ENCODE peak calls at places on chromosomes 12 and 14, in six cellular contexts. One of them, this sample, is unnamed.

GRCh38 chr14:94392510-94392935 is 4.1 kb upstream of the SERPINA1 start:
- DNase-seq in neuronal stem cell: no peak
- DNase-seq in H1: no peak
- DNase-seq in astrocyte: peak; percentile 76
- DNase-seq in SK-N-MC: no peak
- DNase-seq in neural progenitor cell: no peak
- DNase-seq in this sample: peak; percentile 50

GRCh38 chr14:88002421-88002820 is 2.5 kb upstream of the GPR65 start:
- DNase-seq in neuronal stem cell: no peak
- DNase-seq in H1: no peak
- DNase-seq in astrocyte: no peak
- DNase-seq in SK-N-MC: no peak
- DNase-seq in neural progenitor cell: no peak
- DNase-seq in this sample: no peak

GRCh38 chr14:21940887-21941855 is 267.6 kb upstream of the OR4E1 start:
- DNase-seq in neuronal stem cell: peak; percentile 12
- DNase-seq in H1: no peak
- DNase-seq in astrocyte: no peak
- DNase-seq in SK-N-MC: no peak
- DNase-seq in neural progenitor cell: peak; percentile 44
- DNase-seq in this sample: peak; percentile 9

GRCh38 chr14:49193365-49194050 is 392.7 kb downstream of the RPS29 start:
- DNase-seq in neuronal stem cell: no peak
- DNase-seq in H1: no peak
- DNase-seq in astrocyte: no peak
- DNase-seq in SK-N-MC: no peak
- DNase-seq in neural progenitor cell: no peak
- DNase-seq in this sample: no peak

GRCh38 chr14:28407931-28408330 is 358.7 kb upstream of the FOXG1 start:
- DNase-seq in neuronal stem cell: no peak
- DNase-seq in H1: no peak
- DNase-seq in astrocyte: no peak
- DNase-seq in SK-N-MC: no peak
- DNase-seq in neural progenitor cell: no peak
- DNase-seq in this sample: no peak

GRCh38 chr14:75626857-75627256 is 33.8 kb downstream of the ERG28 start:
- DNase-seq in neuronal stem cell: no peak
- DNase-seq in H1: no peak
- DNase-seq in astrocyte: no peak
- DNase-seq in SK-N-MC: no peak
- DNase-seq in neural progenitor cell: no peak
- DNase-seq in this sample: no peak

GRCh38 chr12:93783827-93784226 is 106.7 kb downstream of the CRADD start:
- DNase-seq in neuronal stem cell: no peak
- DNase-seq in H1: no peak
- DNase-seq in astrocyte: no peak
- DNase-seq in SK-N-MC: no peak
- DNase-seq in neural progenitor cell: no peak
- DNase-seq in this sample: no peak

GRCh38 chr12:57899010-57899662 is 42.2 kb upstream of the ATP23 start:
- DNase-seq in neuronal stem cell: no peak
- DNase-seq in H1: no peak
- DNase-seq in astrocyte: peak; percentile 65
- DNase-seq in SK-N-MC: no peak
- DNase-seq in neural progenitor cell: no peak
- DNase-seq in this sample: peak; percentile 54

GRCh38 chr12:98895086-98895651 is 250.1 kb downstream of the APAF1 start:
- DNase-seq in neuronal stem cell: no peak
- DNase-seq in H1: peak; percentile 78
- DNase-seq in astrocyte: no peak
- DNase-seq in SK-N-MC: no peak
- DNase-seq in neural progenitor cell: peak; percentile 75
- DNase-seq in this sample: no peak

GRCh38 chr12:76945867-76946266 is 67.0 kb upstream of the CSRP2 start:
- DNase-seq in neuronal stem cell: no peak
- DNase-seq in H1: no peak
- DNase-seq in astrocyte: peak; percentile 65
- DNase-seq in SK-N-MC: no peak
- DNase-seq in neural progenitor cell: no peak
- DNase-seq in this sample: peak; percentile 31

GRCh38 chr14:79256311-79256879 is 954.9 kb downstream of the DIO2 start:
- DNase-seq in neuronal stem cell: no peak
- DNase-seq in H1: no peak
- DNase-seq in astrocyte: no peak
- DNase-seq in SK-N-MC: no peak
- DNase-seq in neural progenitor cell: peak; percentile 38
- DNase-seq in this sample: no peak

GRCh38 chr14:84591827-84592540 is 938.0 kb upstream of the FLRT2 start:
- DNase-seq in neuronal stem cell: no peak
- DNase-seq in H1: no peak
- DNase-seq in astrocyte: no peak
- DNase-seq in SK-N-MC: peak; percentile 86
- DNase-seq in neural progenitor cell: no peak
- DNase-seq in this sample: no peak

GRCh38 chr12:38906482-38907170 is 1.2 kb upstream of the CPNE8 start:
- DNase-seq in neuronal stem cell: peak; percentile 88
- DNase-seq in H1: peak; percentile 93
- DNase-seq in astrocyte: peak; percentile 80
- DNase-seq in SK-N-MC: peak; percentile 37
- DNase-seq in neural progenitor cell: peak; percentile 96
- DNase-seq in this sample: peak; percentile 17

GRCh38 chr14:105576525-105577088 is 50.2 kb downstream of the TMEM121 start:
- DNase-seq in neuronal stem cell: no peak
- DNase-seq in H1: no peak
- DNase-seq in astrocyte: no peak
- DNase-seq in SK-N-MC: no peak
- DNase-seq in neural progenitor cell: no peak
- DNase-seq in this sample: no peak

GRCh38 chr14:32076278-32077080 is 625 bp upstream of the ARHGAP5 start:
- DNase-seq in neuronal stem cell: peak; percentile 97
- DNase-seq in H1: peak; percentile 90
- DNase-seq in astrocyte: peak; percentile 94
- DNase-seq in SK-N-MC: peak; percentile 80
- DNase-seq in neural progenitor cell: peak; percentile 98
- DNase-seq in this sample: peak; percentile 97

GRCh38 chr12:58920102-58920955 is at the start of gene LRIG3:
- DNase-seq in neuronal stem cell: peak; percentile 85
- DNase-seq in H1: peak; percentile 83
- DNase-seq in astrocyte: peak; percentile 87
- DNase-seq in SK-N-MC: no peak
- DNase-seq in neural progenitor cell: peak; percentile 92
- DNase-seq in this sample: peak; percentile 93

GRCh38 chr12:50185975-50186663 is 18.9 kb upstream of the CERS5 start:
- DNase-seq in neuronal stem cell: no peak
- DNase-seq in H1: no peak
- DNase-seq in astrocyte: peak; percentile 74
- DNase-seq in SK-N-MC: no peak
- DNase-seq in neural progenitor cell: no peak
- DNase-seq in this sample: peak; percentile 79

GRCh38 chr12:50188875-50189575 is 21.9 kb upstream of the CERS5 start:
- DNase-seq in neuronal stem cell: no peak
- DNase-seq in H1: no peak
- DNase-seq in astrocyte: no peak
- DNase-seq in SK-N-MC: no peak
- DNase-seq in neural progenitor cell: no peak
- DNase-seq in this sample: no peak

GRCh38 chr12:50186667-50187066 is 19.5 kb upstream of the CERS5 start:
- DNase-seq in neuronal stem cell: no peak
- DNase-seq in H1: no peak
- DNase-seq in astrocyte: peak; percentile 74
- DNase-seq in SK-N-MC: no peak
- DNase-seq in neural progenitor cell: no peak
- DNase-seq in this sample: no peak

GRCh38 chr12:50188280-50188781 is 21.2 kb upstream of the CERS5 start:
- DNase-seq in neuronal stem cell: no peak
- DNase-seq in H1: no peak
- DNase-seq in astrocyte: peak; percentile 60
- DNase-seq in SK-N-MC: no peak
- DNase-seq in neural progenitor cell: no peak
- DNase-seq in this sample: no peak

GRCh38 chr12:50187084-50187900 is 20.1 kb upstream of the CERS5 start:
- DNase-seq in neuronal stem cell: no peak
- DNase-seq in H1: no peak
- DNase-seq in astrocyte: peak; percentile 95
- DNase-seq in SK-N-MC: no peak
- DNase-seq in neural progenitor cell: no peak
- DNase-seq in this sample: peak; percentile 80
- H3K9ac ChIP-seq in neuronal stem cell: no peak overlapping the region
- H3K9ac ChIP-seq in H1: no peak overlapping the region
- H3K9ac ChIP-seq in astrocyte: peak overlapping the region; percentile 77
- H3K9ac ChIP-seq in SK-N-MC: peak overlapping the region; percentile 11
- H3K9ac ChIP-seq in neural progenitor cell: no peak overlapping the region
- H3K9ac ChIP-seq in this sample: peak overlapping the region; percentile 35

GRCh38 chr14:101707863-101708620 is 53.5 kb upstream of the PPP2R5C start:
- DNase-seq in neuronal stem cell: no peak
- DNase-seq in H1: no peak
- DNase-seq in astrocyte: no peak
- DNase-seq in SK-N-MC: no peak
- DNase-seq in neural progenitor cell: no peak
- DNase-seq in this sample: no peak

GRCh38 chr14:101708853-101709532 is 52.5 kb upstream of the PPP2R5C start:
- DNase-seq in neuronal stem cell: no peak
- DNase-seq in H1: no peak
- DNase-seq in astrocyte: no peak
- DNase-seq in SK-N-MC: no peak
- DNase-seq in neural progenitor cell: no peak
- DNase-seq in this sample: no peak

GRCh38 chr14:101705733-101706508 is 55.6 kb upstream of the PPP2R5C start:
- DNase-seq in neuronal stem cell: peak; percentile 37
- DNase-seq in H1: peak; percentile 66
- DNase-seq in astrocyte: peak; percentile 10
- DNase-seq in SK-N-MC: no peak
- DNase-seq in neural progenitor cell: peak; percentile 66
- DNase-seq in this sample: peak; percentile 23

GRCh38 chr14:101707285-101707842 is 54.1 kb upstream of the PPP2R5C start:
- DNase-seq in neuronal stem cell: peak; percentile 83
- DNase-seq in H1: peak; percentile 59
- DNase-seq in astrocyte: peak; percentile 60
- DNase-seq in SK-N-MC: peak; percentile 80
- DNase-seq in neural progenitor cell: peak; percentile 86
- DNase-seq in this sample: peak; percentile 73

DNA sequence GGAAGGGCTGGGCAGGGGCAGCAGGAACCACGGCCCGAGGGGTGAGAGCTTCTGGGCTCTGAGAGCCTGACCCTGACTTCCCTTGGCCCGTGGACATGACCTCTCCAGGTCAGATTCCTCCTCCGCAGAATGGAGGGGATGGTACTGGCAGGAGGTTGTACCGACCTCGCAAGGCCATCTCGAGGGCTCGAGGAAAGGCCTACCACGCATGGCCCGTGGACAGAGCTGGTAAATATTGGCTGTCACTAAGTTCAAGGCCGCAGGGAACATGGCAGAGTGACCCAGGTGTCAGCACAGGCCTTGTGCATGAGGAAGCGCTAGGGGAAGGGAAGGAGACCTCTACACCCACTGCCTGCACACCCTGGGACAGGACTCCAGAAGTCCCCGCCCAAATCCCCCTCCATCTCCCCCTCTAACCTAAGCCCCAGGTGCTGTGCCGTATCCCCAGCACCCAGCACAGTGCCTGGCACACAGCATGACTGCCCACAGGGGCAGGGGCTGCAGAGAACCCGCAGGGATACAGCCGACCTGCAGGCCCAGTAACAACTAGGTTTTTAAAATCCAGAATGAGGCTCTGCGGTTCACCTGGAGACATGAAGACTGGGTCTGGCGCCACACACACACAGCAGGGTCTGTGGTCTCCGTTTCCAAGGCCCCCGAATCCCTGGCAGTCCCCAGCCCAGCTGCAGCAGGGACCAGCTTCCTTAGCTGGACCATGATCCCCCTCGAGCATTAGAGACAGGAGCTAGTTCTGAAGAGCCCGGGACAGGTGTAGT is 54.8 kb upstream of the PPP2R5C start:
- DNase-seq in neuronal stem cell: no peak
- DNase-seq in H1: no peak
- DNase-seq in astrocyte: no peak
- DNase-seq in SK-N-MC: no peak
- DNase-seq in neural progenitor cell: no peak
- DNase-seq in this sample: no peak
- H3K9ac ChIP-seq in neuronal stem cell: peak overlapping the region; percentile 33
- H3K9ac ChIP-seq in H1: no peak overlapping the region
- H3K9ac ChIP-seq in astrocyte: peak overlapping the region; percentile 8
- H3K9ac ChIP-seq in SK-N-MC: peak overlapping the region; percentile 57
- H3K9ac ChIP-seq in neural progenitor cell: no peak overlapping the region
- H3K9ac ChIP-seq in this sample: no peak overlapping the region

GRCh38 chr14:101078105-101078891 is 174.8 kb upstream of the RTL1 start:
- DNase-seq in neuronal stem cell: no peak
- DNase-seq in H1: no peak
- DNase-seq in astrocyte: no peak
- DNase-seq in SK-N-MC: no peak
- DNase-seq in neural progenitor cell: no peak
- DNase-seq in this sample: no peak
- H3K9ac ChIP-seq in neuronal stem cell: no peak overlapping the region
- H3K9ac ChIP-seq in H1: no peak overlapping the region
- H3K9ac ChIP-seq in astrocyte: no peak overlapping the region
- H3K9ac ChIP-seq in SK-N-MC: no peak overlapping the region
- H3K9ac ChIP-seq in neural progenitor cell: no peak overlapping the region
- H3K9ac ChIP-seq in this sample: no peak overlapping the region

GRCh38 chr12:79006306-79006705 is 141.7 kb downstream of the SYT1 start:
- DNase-seq in neuronal stem cell: no peak
- DNase-seq in H1: no peak
- DNase-seq in astrocyte: peak; percentile 52
- DNase-seq in SK-N-MC: no peak
- DNase-seq in neural progenitor cell: no peak
- DNase-seq in this sample: peak; percentile 54
- H3K9ac ChIP-seq in neuronal stem cell: no peak overlapping the region
- H3K9ac ChIP-seq in H1: no peak overlapping the region
- H3K9ac ChIP-seq in astrocyte: no peak overlapping the region
- H3K9ac ChIP-seq in SK-N-MC: no peak overlapping the region
- H3K9ac ChIP-seq in neural progenitor cell: no peak overlapping the region
- H3K9ac ChIP-seq in this sample: no peak overlapping the region

DNA sequence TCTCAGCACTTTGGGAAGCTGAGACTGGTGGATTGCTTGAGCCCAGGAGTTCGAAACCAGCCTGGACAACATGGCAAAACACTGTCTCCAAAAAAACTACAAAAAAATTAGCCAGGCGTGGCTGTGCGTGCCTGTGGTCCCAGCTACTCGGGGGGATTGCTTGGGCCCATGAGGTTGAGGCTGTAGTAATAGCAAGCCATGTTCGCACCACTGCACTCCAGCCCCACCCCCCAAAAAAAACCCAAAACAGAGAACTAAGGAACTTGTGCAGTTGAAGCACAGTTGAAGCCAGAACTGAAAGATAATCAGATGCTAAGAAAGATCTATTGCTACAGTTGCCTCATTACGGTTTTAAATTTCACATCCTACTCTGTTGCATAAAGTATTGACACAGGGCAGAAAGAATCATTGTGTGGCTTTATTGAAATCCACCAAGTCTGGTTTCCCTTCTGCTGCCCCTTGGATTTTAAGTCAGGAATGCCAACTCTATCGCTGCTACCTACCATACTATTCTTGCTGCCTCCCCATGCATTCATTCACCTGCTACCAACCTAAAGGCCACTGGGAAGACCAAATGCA is 3.8 kb downstream of the CS start:
- DNase-seq in neuronal stem cell: no peak
- DNase-seq in H1: no peak
- DNase-seq in astrocyte: no peak
- DNase-seq in SK-N-MC: no peak
- DNase-seq in neural progenitor cell: no peak
- DNase-seq in this sample: no peak
- H3K9ac ChIP-seq in neuronal stem cell: no peak overlapping the region
- H3K9ac ChIP-seq in H1: no peak overlapping the region
- H3K9ac ChIP-seq in astrocyte: no peak overlapping the region
- H3K9ac ChIP-seq in SK-N-MC: no peak overlapping the region
- H3K9ac ChIP-seq in neural progenitor cell: no peak overlapping the region
- H3K9ac ChIP-seq in this sample: no peak overlapping the region

GRCh38 chr12:46556820-46557524 is 184.4 kb upstream of the SLC38A2 start:
- DNase-seq in neuronal stem cell: no peak
- DNase-seq in H1: no peak
- DNase-seq in astrocyte: peak; percentile 87
- DNase-seq in SK-N-MC: no peak
- DNase-seq in neural progenitor cell: no peak
- DNase-seq in this sample: peak; percentile 90
- H3K9ac ChIP-seq in neuronal stem cell: no peak overlapping the region
- H3K9ac ChIP-seq in H1: no peak overlapping the region
- H3K9ac ChIP-seq in astrocyte: peak overlapping the region; percentile 68
- H3K9ac ChIP-seq in SK-N-MC: no peak overlapping the region
- H3K9ac ChIP-seq in neural progenitor cell: no peak overlapping the region
- H3K9ac ChIP-seq in this sample: no peak overlapping the region